ENCODE peak calls at places on chromosomes 1 and 21, in ten cellular contexts. G is tibial nerve, O is prostate gland, R is HepG2, W is A549, Y is esophagus muscularis mucosa, U is testis, M is ovary, P is heart left ventricle, V is HCT116. E is an unnamed sample.
A peak's percentile ranks its signal among the peaks of the same experiment; 100 is the strongest.

GRCh38 chr1:190658907-190659306 is 181.2 kb upstream of the BRINP3 start:
- DNase-seq in G (no peak), O (no peak), R (no peak), W (no peak), Y (no peak), U (no peak), M (no peak), P (no peak), V (no peak), E (no peak)

GRCh38 chr1:2306151-2306978 is 78.2 kb downstream of the SKI start:
- DNase-seq in G (no peak), O (no peak), R (no peak), W (no peak), Y (no peak), U (no peak), M (no peak), P (no peak), V (no peak), E (no peak)

GRCh38 chr1:83555871-83556270 is 443.1 kb downstream of the TTLL7 start:
- DNase-seq in G (no peak), O (no peak), R (no peak), W (no peak), Y (no peak), U (no peak), M (no peak), P (no peak), V (no peak), E (no peak)

GRCh38 chr1:109369167-109369746 is 28.5 kb downstream of the SORT1 start:
- DNase-seq in G (no peak), O (no peak), R (no peak), W (no peak), Y (no peak), U (no peak), M (no peak), P (no peak), V (no peak), E (no peak)

GRCh38 chr1:246724001-246724724 is at the start of gene SCCPDH:
- DNase-seq in G (peak; percentile 36), O (peak; percentile 43), R (peak; percentile 39), W (peak; percentile 77), Y (no peak), U (peak; percentile 86), M (peak; percentile 84), P (peak; percentile 79), V (no peak), E (peak; percentile 91)

GRCh38 chr1:145805057-145805456 is 18.8 kb downstream of the RNF115 start:
- DNase-seq in G (no peak), O (no peak), R (no peak), W (no peak), Y (no peak), U (no peak), M (no peak), P (no peak), V (no peak), E (no peak)

GRCh38 chr1:160205242-160205973 is at the start of gene PEA15:
- DNase-seq in G (peak; percentile 57), O (peak; percentile 69), R (no peak), W (peak; percentile 60), Y (no peak), U (peak; percentile 81), M (peak; percentile 88), P (peak; percentile 86), V (peak; percentile 12), E (peak; percentile 93)

GRCh38 chr1:230753191-230753585 is 6.0 kb downstream of the CAPN9 start:
- DNase-seq in G (no peak), O (no peak), R (no peak), W (no peak), Y (no peak), U (no peak), M (no peak), P (no peak), V (no peak), E (peak; percentile 48)

GRCh38 chr1:41773144-41773571 is 145.6 kb downstream of the HIVEP3 start:
- DNase-seq in G (no peak), O (peak; percentile 90), R (no peak), W (no peak), Y (no peak), U (no peak), M (no peak), P (no peak), V (no peak), E (no peak)

GRCh38 chr21:44455524-44456206 is 355 bp downstream of the LRRC3 start:
- DNase-seq in G (no peak), O (peak; percentile 25), R (no peak), W (peak; percentile 49), Y (no peak), U (peak; percentile 57), M (peak; percentile 61), P (peak; percentile 52), V (no peak), E (peak; percentile 89)

GRCh38 chr1:208962867-208963266 is 620.6 kb upstream of the CAMK1G start:
- DNase-seq in G (no peak), O (no peak), R (no peak), W (no peak), Y (no peak), U (no peak), M (no peak), P (no peak), V (no peak), E (no peak)

GRCh38 chr1:30423570-30423969 is 299.8 kb downstream of the MATN1 start:
- DNase-seq in G (no peak), O (no peak), R (no peak), W (no peak), Y (peak; percentile 60), U (no peak), M (no peak), P (no peak), V (no peak), E (no peak)

GRCh38 chr1:211579434-211580302 is 707 bp upstream of the SLC30A1 start:
- DNase-seq in G (no peak), O (peak; percentile 75), R (peak; percentile 87), W (peak; percentile 48), Y (peak; percentile 95), U (peak; percentile 86), M (no peak), P (no peak), V (no peak), E (peak; percentile 98)

GRCh38 chr1:40625076-40625475 is 40.4 kb downstream of the RIMS3 start:
- DNase-seq in G (no peak), O (no peak), R (peak; percentile 18), W (peak; percentile 10), Y (no peak), U (peak; percentile 78), M (no peak), P (peak; percentile 27), V (no peak), E (no peak)

GRCh38 chr1:86461482-86461881 is 7.2 kb upstream of the CLCA1 start:
- DNase-seq in G (no peak), O (no peak), R (no peak), W (no peak), Y (no peak), U (no peak), M (no peak), P (no peak), V (no peak), E (no peak)
- H3K4me3 ChIP-seq in G (no peak overlapping the region), O (no peak overlapping the region), R (no peak overlapping the region), W (no peak overlapping the region), Y (no peak overlapping the region), U (no peak overlapping the region), M (no peak overlapping the region), P (no peak overlapping the region), V (no peak overlapping the region), E (no peak overlapping the region)

DNA sequence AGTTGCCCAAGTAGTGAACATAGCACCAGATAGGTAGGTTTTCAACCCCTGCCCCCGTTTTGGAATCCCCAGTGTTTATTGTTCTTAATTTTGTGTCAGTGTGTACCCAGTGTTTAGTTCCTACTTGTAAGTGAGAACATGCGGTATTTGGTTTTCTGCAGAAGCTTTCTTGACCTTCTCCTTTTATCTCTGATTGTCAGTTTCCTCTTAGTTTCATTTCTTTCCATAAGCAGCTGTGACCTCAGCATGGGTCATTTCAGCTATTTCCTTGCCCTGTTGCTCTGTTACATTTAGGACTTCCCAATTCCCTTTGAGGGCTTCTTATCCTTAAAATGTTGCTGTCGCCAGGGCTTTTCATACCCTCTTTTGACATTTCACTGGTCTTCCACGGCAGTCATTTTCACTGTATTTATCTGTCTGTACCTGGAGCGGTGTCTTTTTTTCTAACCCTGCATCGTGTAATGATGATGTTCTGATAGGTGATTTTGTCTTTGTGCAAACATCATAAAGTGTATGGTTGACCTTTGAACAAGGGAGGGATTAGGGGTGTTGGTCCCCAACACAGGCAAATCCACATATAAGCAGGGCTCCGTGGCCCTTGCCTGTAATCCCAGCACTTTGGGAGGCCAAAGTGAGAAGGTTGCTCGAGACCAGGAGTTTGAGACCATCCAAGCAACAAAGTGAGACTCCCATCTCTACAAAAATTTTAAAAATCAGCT is 15.0 kb downstream of the ITSN1 start:
- DNase-seq in G (no peak), O (no peak), R (no peak), W (no peak), Y (no peak), U (no peak), M (no peak), P (no peak), V (no peak), E (no peak)
- H3K4me1 ChIP-seq in G (peaks cover 44% of the 10 kb centered on the region), O (no peaks in the 10 kb centered on the region), R (peaks cover 9% of the 10 kb centered on the region), W (peaks cover 39% of the 10 kb centered on the region), Y (peaks cover 45% of the 10 kb centered on the region), U (peaks cover 12% of the 10 kb centered on the region), M (peaks cover 13% of the 10 kb centered on the region), P (peaks cover 34% of the 10 kb centered on the region), V (peaks cover 33% of the 10 kb centered on the region), E (peaks cover 57% of the 10 kb centered on the region)

GRCh38 chr1:205339717-205340116 is 17.0 kb downstream of the KLHDC8A start:
- DNase-seq in G (no peak), O (no peak), R (no peak), W (no peak), Y (no peak), U (no peak), M (no peak), P (no peak), V (no peak), E (no peak)

GRCh38 chr1:205338011-205338410 is 16.5 kb upstream of the NUAK2 start:
- DNase-seq in G (no peak), O (no peak), R (no peak), W (no peak), Y (no peak), U (no peak), M (no peak), P (no peak), V (no peak), E (no peak)

GRCh38 chr1:205337481-205337880 is 15.9 kb upstream of the NUAK2 start:
- DNase-seq in G (no peak), O (no peak), R (no peak), W (no peak), Y (no peak), U (no peak), M (no peak), P (no peak), V (no peak), E (no peak)

GRCh38 chr1:205340674-205341073 is 16.0 kb downstream of the KLHDC8A start:
- DNase-seq in G (no peak), O (no peak), R (no peak), W (no peak), Y (no peak), U (no peak), M (no peak), P (no peak), V (no peak), E (peak; percentile 19)

GRCh38 chr1:205339197-205339702 is 17.5 kb downstream of the KLHDC8A start:
- DNase-seq in G (no peak), O (no peak), R (no peak), W (no peak), Y (no peak), U (no peak), M (no peak), P (no peak), V (no peak), E (peak; percentile 41)
- TF ChIP-seq POLR2A in G (no peak), O (no peak), R (no peak), W (no peak), Y (no peak), U (no peak), M (no peak), P (no peak), V (no peak), E (no peak)

GRCh38 chr1:223771814-223772770 is 59.8 kb downstream of the CAPN2 start:
- DNase-seq in G (no peak), O (no peak), R (no peak), W (peak; percentile 75), Y (no peak), U (peak; percentile 85), M (peak; percentile 82), P (peak; percentile 63), V (peak; percentile 80), E (no peak)
- H3K4me3 ChIP-seq in G (no peak overlapping the region), O (no peak overlapping the region), R (no peak overlapping the region), W (no peak overlapping the region), Y (no peak overlapping the region), U (no peak overlapping the region), M (no peak overlapping the region), P (no peak overlapping the region), V (peak overlapping the region; percentile 13), E (no peak overlapping the region)

E was measured in spleen.